ENCODE peak calls at places on chromosome 16, in nine cellular contexts. L, K, V, C, T, N, D, U and M are unnamed samples.
A peak's percentile ranks its signal among the peaks of the same experiment; 100 is the strongest.

GRCh38 chr16:720990-721764 is at the start of gene ANTKMT:
- DNase-seq in L (peak; percentile 79), K (peak; percentile 98), V (peak; percentile 83), C (peak; percentile 89), T (no peak), N (peak; percentile 92), D (peak; percentile 95), U (peak; percentile 81), M (peak; percentile 84)

GRCh38 chr16:72221216-72221995 is 49.5 kb upstream of the PMFBP1 start:
- DNase-seq in L (no peak), K (no peak), V (no peak), C (no peak), T (no peak), N (no peak), D (no peak), U (no peak), M (no peak)

GRCh38 chr16:50065241-50065623 is 538 bp upstream of the HEATR3 start:
- DNase-seq in L (no peak), K (no peak), V (no peak), C (no peak), T (no peak), N (no peak), D (no peak), U (no peak), M (no peak)

GRCh38 chr16:88355389-88356123 is 27.2 kb upstream of the ZNF469 start:
- DNase-seq in L (no peak), K (no peak), V (no peak), C (no peak), T (no peak), N (peak; percentile 17), D (no peak), U (no peak), M (no peak)

GRCh38 chr16:700684-701584 is 4.7 kb downstream of the FBXL16 start:
- DNase-seq in L (no peak), K (peak; percentile 90), V (no peak), C (no peak), T (no peak), N (peak; percentile 40), D (peak; percentile 79), U (peak; percentile 53), M (peak; percentile 61)

GRCh38 chr16:11743308-11744074 is 834 bp upstream of the TXNDC11 start:
- DNase-seq in L (peak; percentile 76), K (no peak), V (peak; percentile 31), C (no peak), T (peak; percentile 73), N (no peak), D (no peak), U (peak; percentile 36), M (peak; percentile 55)

GRCh38 chr16:55737318-55737717 is 81.5 kb downstream of the SLC6A2 start:
- DNase-seq in L (no peak), K (no peak), V (no peak), C (no peak), T (no peak), N (no peak), D (no peak), U (no peak), M (no peak)

GRCh38 chr16:9797306-9797705 is 384.9 kb downstream of the GRIN2A start:
- DNase-seq in L (no peak), K (no peak), V (peak; percentile 33), C (no peak), T (no peak), N (no peak), D (no peak), U (no peak), M (no peak)

GRCh38 chr16:69417537-69418199 is 6.8 kb upstream of the CYB5B start:
- DNase-seq in L (peak; percentile 76), K (no peak), V (no peak), C (peak; percentile 82), T (no peak), N (no peak), D (no peak), U (no peak), M (no peak)

GRCh38 chr16:67400901-67401300 is 7.6 kb upstream of the TPPP3 start:
- DNase-seq in L (no peak), K (no peak), V (no peak), C (no peak), T (no peak), N (no peak), D (no peak), U (no peak), M (no peak)

GRCh38 chr16:54506691-54507090 is 220.1 kb upstream of the IRX3 start:
- DNase-seq in L (peak; percentile 26), K (peak; percentile 28), V (no peak), C (peak; percentile 28), T (no peak), N (no peak), D (peak; percentile 70), U (no peak), M (no peak)

GRCh38 chr16:1018447-1018846 is 36.9 kb downstream of the SOX8 start:
- DNase-seq in L (no peak), K (no peak), V (no peak), C (no peak), T (no peak), N (no peak), D (no peak), U (no peak), M (no peak)

GRCh38 chr16:14530046-14530445 is 100.0 kb downstream of the PARN start:
- DNase-seq in L (no peak), K (no peak), V (no peak), C (no peak), T (no peak), N (no peak), D (no peak), U (no peak), M (no peak)

GRCh38 chr16:89191033-89191900 is 9.1 kb downstream of the SLC22A31 start:
- DNase-seq in L (no peak), K (peak; percentile 6), V (no peak), C (no peak), T (no peak), N (peak; percentile 38), D (no peak), U (no peak), M (no peak)

GRCh38 chr16:72847187-72848044 is 200.5 kb downstream of the ZFHX3 start:
- DNase-seq in L (peak; percentile 55), K (peak; percentile 66), V (no peak), C (peak; percentile 23), T (no peak), N (peak; percentile 35), D (peak; percentile 61), U (peak; percentile 41), M (no peak)

DNA sequence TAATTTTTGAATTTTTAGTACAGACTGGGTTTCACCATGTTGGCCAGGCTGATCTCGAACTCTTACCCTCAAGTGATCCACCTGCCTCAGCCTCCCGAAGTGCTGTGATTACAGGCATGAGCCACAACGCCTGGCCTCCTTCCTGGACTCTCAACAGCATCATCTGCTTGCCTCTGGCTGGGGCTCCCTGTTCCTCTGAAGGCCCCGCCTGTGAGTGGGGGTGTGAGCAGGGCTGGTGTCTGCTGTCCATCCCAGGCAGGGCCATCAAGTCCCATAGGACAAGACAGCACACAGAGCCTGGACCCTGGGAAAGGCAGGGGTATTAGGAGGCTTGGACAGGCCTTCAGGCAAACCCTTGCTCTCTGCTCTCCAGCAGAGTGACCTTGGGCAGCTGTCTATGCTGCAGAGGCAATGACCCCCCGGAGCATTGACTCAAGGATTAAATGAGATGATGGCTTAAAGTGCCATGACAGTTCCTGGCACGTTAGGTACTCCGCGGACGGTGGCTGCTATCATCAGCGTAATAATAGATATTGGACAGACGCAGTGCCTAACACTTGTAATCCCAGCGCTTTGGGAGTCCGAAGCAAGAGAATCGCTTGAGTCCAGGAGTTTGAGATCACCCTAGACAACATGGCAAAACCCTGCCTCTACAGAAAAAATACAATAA is 19.2 kb downstream of the SCNN1B start:
- DNase-seq in L (no peak), K (no peak), V (no peak), C (no peak), T (no peak), N (peak; percentile 33), D (no peak), U (no peak), M (no peak)
- H3K4me3 ChIP-seq in L (no peak overlapping the region), K (no peak overlapping the region), V (no peak overlapping the region), C (no peak overlapping the region), T (no peak overlapping the region), N (no peak overlapping the region), D (no peak overlapping the region), U (no peak overlapping the region), M (no peak overlapping the region)

DNA sequence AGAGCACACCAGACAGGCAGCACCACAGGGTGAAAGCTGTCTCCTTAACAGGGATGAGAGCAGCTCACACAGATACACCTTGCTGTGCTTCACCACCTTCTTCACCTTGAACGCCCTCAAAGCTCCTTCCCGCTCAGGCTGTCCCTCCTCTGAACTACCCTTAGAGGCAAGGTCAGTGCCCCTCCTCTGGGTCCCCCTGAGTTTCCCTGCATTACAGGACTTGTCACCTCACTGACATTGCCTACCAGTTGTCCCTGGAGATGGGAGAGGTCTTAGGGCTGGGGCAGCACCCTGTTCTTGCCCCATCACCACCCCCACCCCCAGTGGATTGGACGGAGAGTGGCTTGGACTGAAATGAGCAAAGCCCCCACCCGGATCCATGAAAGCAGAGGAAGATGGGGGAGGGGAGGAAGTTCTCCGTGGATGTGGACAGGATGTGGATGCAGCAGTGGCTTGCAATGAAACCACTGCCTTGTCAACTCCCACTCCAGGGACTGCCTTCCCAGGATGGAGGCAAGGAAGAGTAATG is 73.2 kb upstream of the CDH5 start:
- DNase-seq in L (no peak), K (no peak), V (no peak), C (no peak), T (no peak), N (no peak), D (no peak), U (no peak), M (no peak)
- H3K4me3 ChIP-seq in L (no peak overlapping the region), K (no peak overlapping the region), V (no peak overlapping the region), C (no peak overlapping the region), T (no peak overlapping the region), N (no peak overlapping the region), D (no peak overlapping the region), U (no peak overlapping the region), M (no peak overlapping the region)

GRCh38 chr16:2511996-2512919 is 1.5 kb upstream of the ATP6V0C start:
- DNase-seq in L (no peak), K (no peak), V (no peak), C (no peak), T (no peak), N (no peak), D (no peak), U (no peak), M (no peak)

GRCh38 chr16:2514333-2515179 is 804 bp downstream of the ATP6V0C start:
- DNase-seq in L (no peak), K (peak; percentile 48), V (no peak), C (no peak), T (no peak), N (peak; percentile 71), D (no peak), U (peak; percentile 32), M (peak; percentile 39)

GRCh38 chr16:2513405-2514332 is at the start of gene ATP6V0C:
- DNase-seq in L (peak; percentile 91), K (peak; percentile 97), V (peak; percentile 91), C (peak; percentile 70), T (peak; percentile 90), N (peak; percentile 95), D (peak; percentile 96), U (peak; percentile 92), M (peak; percentile 88)

GRCh38 chr16:2511128-2511785 is 2.5 kb upstream of the ATP6V0C start:
- DNase-seq in L (peak; percentile 65), K (peak; percentile 40), V (no peak), C (no peak), T (no peak), N (peak; percentile 70), D (no peak), U (no peak), M (no peak)

GRCh38 chr16:2512920-2513404 is 790 bp upstream of the ATP6V0C start:
- DNase-seq in L (no peak), K (peak; percentile 67), V (no peak), C (no peak), T (no peak), N (peak; percentile 54), D (no peak), U (peak; percentile 57), M (peak; percentile 60)
- H3K4me3 ChIP-seq in L (peak overlapping the region; percentile 87), K (peak overlapping the region; percentile 99), V (peak overlapping the region; percentile 89), C (peak overlapping the region; percentile 96), T (no peak overlapping the region), N (no peak overlapping the region), D (peak overlapping the region; percentile 86), U (peak overlapping the region; percentile 92), M (peak overlapping the region; percentile 74)

GRCh38 chr16:29898786-29899515 is 399 bp downstream of the SEZ6L2 start:
- DNase-seq in L (no peak), K (peak; percentile 80), V (no peak), C (peak; percentile 19), T (no peak), N (peak; percentile 83), D (no peak), U (no peak), M (no peak)
- H3K4me3 ChIP-seq in L (peak overlapping the region; percentile 67), K (peak overlapping the region; percentile 64), V (peak overlapping the region; percentile 6), C (peak overlapping the region; percentile 47), T (no peak overlapping the region), N (no peak overlapping the region), D (peak overlapping the region; percentile 36), U (peak overlapping the region; percentile 58), M (no peak overlapping the region)